ENCODE peak calls at places on chromosomes 4 and X, in four cellular contexts. Y is BJ, U is PC-9, F is body of pancreas. R is an unnamed sample.

GRCh38 chr4:82044141-82044993 is 329.4 kb downstream of the HNRNPD start:
- DNase-seq in Y (no peak), F (peak), U (peak), R (no peak)

GRCh38 chr4:185803015-185803414 is 9.0 kb downstream of the SORBS2 start:
- DNase-seq in U (no peak), Y (no peak), F (no peak), R (no peak)

GRCh38 chr4:136124251-136124745 is 1408.0 kb downstream of the PCDH18 start:
- DNase-seq in Y (no peak), F (no peak), U (no peak), R (no peak)

GRCh38 chr4:142474398-142475087 is 371.6 kb downstream of the INPP4B start:
- DNase-seq in U (peak), Y (no peak), F (peak), R (no peak)

GRCh38 chrX:153966841-153967535 is 4.6 kb downstream of the HCFC1 start:
- DNase-seq in Y (no peak), U (no peak), F (no peak), R (no peak)

GRCh38 chr4:70651864-70652506 is 14.3 kb downstream of the JCHAIN start:
- DNase-seq in U (no peak), F (no peak), Y (no peak), R (no peak)

GRCh38 chr4:103018391-103019318 is 850 bp downstream of the SLC9B1 start:
- DNase-seq in U (no peak), Y (no peak), F (peak), R (no peak)

GRCh38 chr4:1821679-1822567 is 28.8 kb downstream of the FGFR3 start:
- DNase-seq in Y (no peak), U (no peak), F (no peak), R (no peak)

GRCh38 chr4:180058731-180059215 is 2184.4 kb upstream of the TENM3 start:
- DNase-seq in U (peak), Y (no peak), F (peak), R (no peak)

DNA sequence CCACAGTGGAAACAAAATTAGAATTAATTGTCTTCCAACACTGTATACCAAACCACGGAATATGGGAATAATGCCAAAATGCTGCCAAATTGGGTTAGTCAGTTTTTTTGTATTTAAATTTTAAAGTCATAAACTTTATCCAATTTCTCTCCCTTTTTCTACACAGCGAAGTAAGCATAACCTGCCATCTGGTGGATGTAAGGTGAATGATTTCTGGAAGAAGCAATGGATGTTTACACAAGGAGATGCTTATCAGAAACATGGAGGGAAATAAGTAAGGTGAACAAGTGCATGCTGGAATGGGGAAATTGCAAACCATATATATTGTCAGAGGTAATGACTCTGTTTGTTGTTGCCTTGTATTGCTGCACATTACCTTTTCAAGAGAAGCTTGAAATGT is 691.9 kb downstream of the TECRL start:
- DNase-seq in F (no peak), U (peak), Y (no peak), R (no peak)
- TF ChIP-seq CTCF in F (no peak), U (peak), Y (no peak), R (no peak)

GRCh38 chr4:24795666-24796381 is 451 bp downstream of the SOD3 start:
- DNase-seq in F (no peak), U (peak), Y (no peak), R (no peak)

GRCh38 chr4:24794111-24794860 is 1.1 kb upstream of the SOD3 start:
- DNase-seq in U (no peak), Y (peak), F (peak), R (no peak)

GRCh38 chr4:24796632-24797031 is 1.3 kb downstream of the SOD3 start:
- DNase-seq in Y (no peak), F (no peak), U (no peak), R (no peak)

GRCh38 chr4:24793219-24794005 is 2.0 kb upstream of the SOD3 start:
- DNase-seq in F (no peak), Y (no peak), U (no peak), R (no peak)

GRCh38 chr4:24794916-24795665 is at the start of gene SOD3:
- DNase-seq in U (peak), Y (peak), F (peak), R (no peak)
- H3K4me3 ChIP-seq in U (peak), Y (peak), F (no peak), R (no peak)

GRCh38 chr4:112523008-112523440 is 7.0 kb upstream of the NEUROG2 start:
- DNase-seq in U (no peak), Y (no peak), F (peak), R (no peak)
- TF ChIP-seq CTCF in U (no peak), Y (peak), F (peak), R (peak)

GRCh38 chrX:22192419-22193086 is 80.2 kb upstream of the CBLL2 start:
- DNase-seq in F (peak), U (peak), Y (no peak), R (peak)
- H3K4me3 ChIP-seq in F (no peak), U (no peak), Y (no peak), R (no peak)

GRCh38 chr4:141258558-141258957 is 37.9 kb downstream of the ZNF330 start:
- DNase-seq in Y (no peak), F (no peak), U (no peak), R (no peak)

GRCh38 chr4:141255016-141255415 is 34.3 kb downstream of the ZNF330 start:
- DNase-seq in U (no peak), Y (no peak), F (no peak), R (no peak)

GRCh38 chr4:141254326-141254725 is 33.6 kb downstream of the ZNF330 start:
- DNase-seq in F (no peak), U (no peak), Y (no peak), R (no peak)
- TF ChIP-seq CTCF in F (no peak), U (no peak), Y (no peak), R (peak)

GRCh38 chrX:40151211-40152172 is 53.7 kb upstream of the BCOR start:
- DNase-seq in F (no peak), Y (no peak), U (no peak), R (no peak)
- H3K4me3 ChIP-seq in F (no peak), Y (no peak), U (peak), R (no peak)